ENCODE peak calls at places on chromosomes 1 and 21, in eight cellular contexts. H is spleen; C is lower leg skin; N is endodermal cell; F is heart right ventricle; G is CD4-positive, alpha-beta T cell; D is adrenal gland; U is HCT116. Y is an unnamed sample.

GRCh38 chr1:82517586-82517985 is 716.9 kb downstream of the ADGRL2 start:
- DNase-seq in H (peak), C (peak), N (peak), F (peak), G (no peak), D (peak), U (no peak), Y (no peak)

GRCh38 chr1:224884428-224884827 is 45.0 kb upstream of the DNAH14 start:
- DNase-seq in H (no peak), C (no peak), N (no peak), F (no peak), G (no peak), D (no peak), U (no peak), Y (no peak)

GRCh38 chr1:41456847-41457540 is 27.5 kb downstream of the EDN2 start:
- DNase-seq in H (no peak), C (no peak), N (no peak), F (no peak), G (no peak), D (no peak), U (no peak), Y (no peak)

GRCh38 chr1:60765204-60765603 is 317.2 kb upstream of the NFIA start:
- DNase-seq in H (no peak), C (no peak), N (peak), F (no peak), G (no peak), D (peak), U (peak), Y (no peak)

GRCh38 chr1:1625824-1626206 is 6.2 kb upstream of the MMP23B start:
- DNase-seq in H (no peak), C (no peak), N (peak), F (no peak), G (no peak), D (no peak), U (no peak), Y (no peak)

GRCh38 chr1:108962681-108963051 is 618 bp downstream of the CLCC1 start:
- DNase-seq in H (peak), C (no peak), N (peak), F (peak), G (peak), D (peak), U (no peak), Y (peak)

GRCh38 chr1:242011879-242012674 is 13.2 kb upstream of the MAP1LC3C start:
- DNase-seq in H (no peak), C (no peak), N (no peak), F (no peak), G (no peak), D (no peak), U (no peak), Y (no peak)

GRCh38 chr1:54871275-54872040 is 15.5 kb downstream of the DHCR24 start:
- DNase-seq in H (no peak), C (no peak), N (peak), F (no peak), G (no peak), D (peak), U (no peak), Y (no peak)

GRCh38 chr1:15236226-15237145 is 10.5 kb upstream of the FHAD1 start:
- DNase-seq in H (no peak), C (no peak), N (peak), F (no peak), G (no peak), D (no peak), U (peak), Y (no peak)

GRCh38 chr1:112805155-112805853 is 90.2 kb upstream of the PPM1J start:
- DNase-seq in H (no peak), C (no peak), N (peak), F (no peak), G (no peak), D (no peak), U (no peak), Y (no peak)

GRCh38 chr1:11482904-11483479 is 4.0 kb downstream of the DISP3 start:
- DNase-seq in H (no peak), C (no peak), N (no peak), F (no peak), G (no peak), D (no peak), U (no peak), Y (no peak)

GRCh38 chr1:53249706-53250105 is 11.4 kb upstream of the MAGOH start:
- DNase-seq in H (no peak), C (no peak), N (no peak), F (no peak), G (no peak), D (no peak), U (no peak), Y (no peak)

GRCh38 chr1:45177452-45177851 is 29.0 kb downstream of the ZSWIM5 start:
- DNase-seq in H (no peak), C (no peak), N (no peak), F (no peak), G (no peak), D (no peak), U (no peak), Y (no peak)

GRCh38 chr1:12480748-12481362 is 137.2 kb downstream of the DHRS3 start:
- DNase-seq in H (peak), C (peak), N (no peak), F (no peak), G (no peak), D (no peak), U (peak), Y (no peak)

GRCh38 chr1:39409055-39409816 is 82.2 kb upstream of the BMP8A start:
- DNase-seq in H (peak), C (peak), N (peak), F (peak), G (no peak), D (peak), U (no peak), Y (peak)

GRCh38 chr21:44972301-44972814 is 32.5 kb downstream of the SLX9 start:
- DNase-seq in H (no peak), C (no peak), N (peak), F (no peak), G (no peak), D (no peak), U (no peak), Y (no peak)
- TF ChIP-seq CTCF in H (no peak), C (no peak), N (peak), F (no peak), G (no peak), D (no peak), U (no peak), Y (no peak)

DNA sequence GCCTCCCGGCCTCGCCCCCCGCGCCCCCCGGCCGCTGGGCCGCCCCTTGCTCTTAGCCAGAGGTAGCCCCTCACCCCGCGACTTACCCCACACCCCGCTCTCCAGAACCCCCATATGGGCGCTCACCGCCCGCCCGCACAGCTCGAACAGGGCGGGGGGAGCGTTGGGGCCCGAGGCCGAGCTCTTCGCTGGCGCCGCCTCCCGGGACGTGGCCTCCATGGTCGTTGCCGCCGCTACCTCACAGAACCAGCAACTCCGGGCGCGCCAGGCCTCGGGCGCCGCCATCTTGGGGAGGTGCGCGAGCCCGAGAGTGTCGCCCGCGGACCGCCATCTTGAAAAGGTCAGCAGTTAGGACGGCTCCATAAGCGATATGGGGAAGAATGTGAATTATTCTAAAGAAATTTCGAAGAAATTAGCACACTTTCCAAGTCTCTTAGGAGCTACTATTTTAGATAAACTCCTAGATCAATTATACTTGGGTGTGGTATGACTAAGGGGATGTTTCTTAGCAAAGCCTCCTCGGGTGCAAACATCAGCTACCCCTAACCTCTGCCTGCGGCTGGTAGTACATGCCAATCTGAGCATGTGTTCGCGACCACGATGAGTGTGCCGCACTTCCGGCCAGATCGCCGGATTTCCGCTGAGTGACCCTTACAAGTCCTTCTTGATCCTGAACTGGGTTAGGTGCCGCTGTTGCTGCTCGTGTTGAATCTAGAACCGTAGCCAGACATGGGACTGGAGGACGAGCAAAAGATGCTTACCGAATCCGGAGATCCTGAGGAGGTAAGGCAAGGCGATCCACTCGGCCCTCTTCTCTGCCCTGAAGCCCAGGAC is at the start of the genes LRRC41 and UQCRH:
- DNase-seq in H (peak), C (peak), N (peak), F (peak), G (peak), D (peak), U (peak), Y (peak)
- TF ChIP-seq CTCF in H (no peak), C (no peak), N (no peak), F (no peak), G (no peak), D (no peak), U (no peak), Y (no peak)

GRCh38 chr1:219876798-219877209 is 51.6 kb downstream of the SLC30A10 start:
- DNase-seq in H (no peak), C (no peak), N (no peak), F (no peak), G (no peak), D (no peak), U (peak), Y (no peak)
- TF ChIP-seq CTCF in H (no peak), C (no peak), N (peak), F (no peak), G (no peak), D (no peak), U (peak), Y (no peak)

GRCh38 chr1:100832676-100833469 is 61.8 kb downstream of the EXTL2 start:
- DNase-seq in H (no peak), C (no peak), N (no peak), F (no peak), G (no peak), D (no peak), U (no peak), Y (no peak)

GRCh38 chr1:100835866-100836842 is 58.5 kb downstream of the EXTL2 start:
- DNase-seq in H (no peak), C (no peak), N (no peak), F (no peak), G (no peak), D (no peak), U (no peak), Y (no peak)

DNA sequence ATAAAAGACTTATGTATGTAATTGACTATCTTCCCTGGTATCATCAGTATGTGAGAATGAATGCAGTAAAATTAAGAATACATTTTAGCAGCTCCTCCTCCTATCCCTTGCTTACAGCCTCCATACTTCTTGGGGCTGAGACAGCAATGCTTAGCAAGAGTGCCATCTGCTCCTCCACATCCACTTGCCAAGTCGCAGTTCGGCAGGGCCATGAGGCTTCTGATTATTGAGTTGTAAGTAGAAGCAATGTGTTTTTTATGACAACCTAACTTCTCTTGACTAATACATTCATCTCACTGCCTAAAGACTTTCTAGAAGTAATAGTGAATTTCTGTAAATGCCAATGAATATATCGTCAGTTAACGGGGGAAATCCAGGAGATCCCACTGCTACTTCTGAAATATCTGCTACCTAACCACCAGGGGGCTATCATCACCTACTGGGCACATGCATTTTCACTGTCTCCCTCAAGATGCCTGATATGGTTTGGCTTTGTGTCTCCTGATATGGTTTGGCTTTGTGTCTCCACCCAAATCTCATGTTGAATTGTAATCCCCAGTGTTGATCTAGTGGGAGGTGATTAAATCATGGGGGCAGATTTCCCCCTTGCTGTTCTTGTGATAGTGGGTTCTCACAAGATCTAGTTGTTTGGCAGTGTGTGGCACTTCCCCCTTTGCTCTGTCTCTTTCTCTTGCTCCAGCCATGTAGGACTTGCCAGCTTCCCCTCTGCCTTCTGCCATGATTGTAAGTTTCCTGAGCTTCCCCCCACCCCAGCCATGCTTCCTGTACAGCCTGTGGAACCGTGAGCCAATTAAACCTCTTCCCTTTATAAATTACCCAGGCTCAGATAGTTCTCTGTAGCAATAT is 59.6 kb downstream of the EXTL2 start:
- DNase-seq in H (no peak), C (no peak), N (peak), F (no peak), G (no peak), D (no peak), U (peak), Y (no peak)
- TF ChIP-seq CTCF in H (no peak), C (no peak), N (peak), F (peak), G (peak), D (no peak), U (peak), Y (no peak)

DNA sequence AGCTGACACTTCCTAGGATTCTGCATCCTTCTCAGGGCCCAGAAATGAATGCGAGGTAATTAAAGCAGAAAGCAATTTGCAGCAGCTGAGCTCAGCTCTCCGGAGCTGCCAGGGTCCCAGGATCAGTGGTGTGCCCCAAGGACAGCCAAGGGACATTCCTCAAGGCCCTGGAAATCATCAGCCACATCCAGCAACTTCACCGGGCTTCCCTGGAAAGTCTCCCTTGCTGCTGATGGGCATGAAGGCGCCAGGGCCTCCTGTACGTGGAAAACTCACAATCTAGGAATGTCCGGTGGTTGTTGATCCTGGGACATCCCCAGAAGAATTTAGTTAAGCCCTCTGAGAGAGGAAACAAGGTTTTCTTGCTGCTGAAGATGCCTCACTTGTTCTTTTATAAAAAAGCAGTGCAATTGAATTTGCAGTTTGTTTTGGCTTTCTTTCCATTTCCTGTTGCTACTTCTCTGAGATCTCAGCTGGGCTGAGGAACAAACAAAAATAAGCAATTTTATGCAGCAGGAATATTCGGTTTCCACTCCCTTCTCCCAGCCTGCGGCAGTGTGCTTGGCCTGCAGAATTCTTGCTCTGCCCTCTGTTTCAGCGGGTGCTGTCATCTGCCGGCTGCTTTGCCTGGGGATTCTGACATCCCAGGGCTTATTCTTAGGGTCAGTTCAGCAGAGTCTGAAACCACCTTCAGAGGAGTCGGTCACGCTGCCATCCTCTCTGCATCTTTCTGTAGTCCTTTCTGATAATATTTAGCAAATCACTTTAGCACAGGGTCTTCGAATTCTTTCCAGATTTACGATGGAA is 85.9 kb downstream of the TCP10L start:
- DNase-seq in H (no peak), C (peak), N (no peak), F (peak), G (no peak), D (peak), U (no peak), Y (no peak)
- TF ChIP-seq CTCF in H (no peak), C (no peak), N (no peak), F (no peak), G (no peak), D (no peak), U (no peak), Y (no peak)

GRCh38 chr1:26190373-26190987 is at the start of gene CATSPER4:
- DNase-seq in H (no peak), C (no peak), N (peak), F (no peak), G (no peak), D (no peak), U (no peak), Y (no peak)
- TF ChIP-seq CTCF in H (no peak), C (no peak), N (peak), F (no peak), G (no peak), D (no peak), U (peak), Y (no peak)

Y was measured in lung.